ENCODE peak calls at places on chromosomes 12 and 14, in ten cellular contexts. P is psoas muscle, S is H9, F is fibroblast of lung, X is GM23248, D is adrenal gland, A is foreskin keratinocyte, J is OCI-LY7, K is spleen, U is PC-3. Y is an unnamed sample. For H3K4me1, the result is how much of the 10 kb centered on the place peaks cover.

GRCh38 chr12:107014050-107014449 is 27.1 kb upstream of the MTERF2 start:
- DNase-seq in S (peak), F (no peak), D (no peak), X (peak), A (peak), K (no peak), P (no peak), J (peak), U (peak), Y (no peak)

GRCh38 chr12:76915381-76916169 is 36.8 kb upstream of the CSRP2 start:
- DNase-seq in U (peak), J (no peak), F (no peak), S (no peak), P (no peak), D (no peak), A (no peak), X (peak), K (no peak), Y (no peak)

GRCh38 chr12:104280703-104281458 is 22.7 kb upstream of the EID3 start:
- DNase-seq in K (no peak), F (peak), J (no peak), U (peak), P (no peak), A (peak), D (no peak), X (peak), S (no peak), Y (no peak)

GRCh38 chr14:59632381-59632780 is 55.8 kb upstream of the CCDC175 start:
- DNase-seq in K (no peak), P (no peak), S (peak), X (peak), F (peak), D (no peak), U (peak), A (no peak), J (peak), Y (peak)

GRCh38 chr12:65566776-65567175 is 257.5 kb upstream of the HMGA2 start:
- DNase-seq in D (no peak), F (peak), U (no peak), X (peak), S (no peak), A (no peak), K (no peak), J (no peak), P (no peak), Y (no peak)

GRCh38 chr14:57749267-57749666 is 116.6 kb downstream of the SLC35F4 start:
- DNase-seq in J (no peak), U (peak), A (peak), D (no peak), X (peak), K (no peak), P (no peak), F (peak), S (no peak), Y (no peak)

GRCh38 chr12:94326727-94327126 is 132.9 kb downstream of the CEP83 start:
- DNase-seq in P (no peak), S (no peak), F (peak), D (no peak), U (peak), A (peak), J (no peak), X (peak), K (no peak), Y (no peak)

GRCh38 chr12:101924647-101925046 is 47.3 kb downstream of the DRAM1 start:
- DNase-seq in A (no peak), J (no peak), S (no peak), P (no peak), K (no peak), D (no peak), F (no peak), U (peak), X (peak), Y (no peak)

GRCh38 chr14:68711551-68712437 is 81.1 kb downstream of the ZFP36L1 start:
- DNase-seq in A (no peak), P (no peak), K (no peak), J (no peak), F (no peak), U (no peak), X (no peak), D (no peak), S (peak), Y (no peak)

GRCh38 chr12:70379856-70380255 is 13.8 kb downstream of the KCNMB4 start:
- DNase-seq in X (no peak), S (no peak), K (no peak), P (no peak), D (no peak), F (no peak), J (no peak), A (no peak), U (no peak), Y (no peak)

GRCh38 chr12:103886398-103886797 is 43.8 kb upstream of the HSP90B1 start:
- DNase-seq in K (no peak), U (no peak), P (no peak), X (no peak), J (no peak), D (no peak), F (no peak), A (no peak), S (no peak), Y (no peak)

GRCh38 chr14:72607386-72608125 is 286.3 kb downstream of the DPF3 start:
- DNase-seq in K (no peak), P (no peak), F (peak), U (no peak), A (no peak), X (peak), J (no peak), D (no peak), S (no peak), Y (no peak)

GRCh38 chr14:90446405-90446804 is 49.6 kb downstream of the CALM1 start:
- DNase-seq in X (no peak), F (no peak), S (no peak), D (no peak), U (no peak), K (peak), J (no peak), P (no peak), A (no peak), Y (no peak)

GRCh38 chr12:24931666-24932405 is 17.1 kb downstream of the BCAT1 start:
- DNase-seq in S (no peak), X (peak), D (no peak), F (peak), U (no peak), A (no peak), K (no peak), P (no peak), J (peak), Y (no peak)

GRCh38 chr12:121538699-121539061 is 42.1 kb downstream of the KDM2B start:
- DNase-seq in D (no peak), S (peak), K (no peak), P (no peak), A (no peak), F (peak), X (peak), J (peak), U (peak), Y (no peak)

GRCh38 chr14:89219056-89219455 is 198.0 kb downstream of the FOXN3 start:
- DNase-seq in F (no peak), X (no peak), U (no peak), D (no peak), P (no peak), S (no peak), J (no peak), A (no peak), K (no peak), Y (no peak)

GRCh38 chr14:75881986-75882385 is 99.8 kb downstream of the TGFB3 start:
- DNase-seq in U (no peak), D (no peak), P (no peak), K (no peak), A (no peak), J (no peak), S (no peak), X (peak), F (no peak), Y (no peak)

GRCh38 chr12:103969391-103969790 is 3.7 kb downstream of the TDG start:
- DNase-seq in U (peak), S (no peak), F (peak), P (no peak), X (peak), A (no peak), K (no peak), D (no peak), J (no peak), Y (no peak)

GRCh38 chr14:105364100-105364708 is 34.1 kb upstream of the TEX22 start:
- DNase-seq in F (peak), K (no peak), A (peak), P (no peak), S (no peak), D (no peak), X (peak), J (no peak), U (no peak), Y (no peak)

GRCh38 chr12:31491819-31492598 is 98.9 kb downstream of the DENND5B start:
- DNase-seq in F (peak), A (peak), D (peak), U (peak), P (no peak), J (no peak), K (no peak), X (peak), S (no peak), Y (no peak)

GRCh38 chr14:95994593-95994928 is 44.6 kb upstream of the C14orf132 start:
- DNase-seq in J (no peak), F (no peak), S (no peak), U (no peak), D (no peak), P (no peak), X (no peak), K (no peak), A (no peak), Y (no peak)

GRCh38 chr14:64828096-64828495 is 51.6 kb downstream of the SPTB start:
- DNase-seq in S (no peak), F (no peak), X (no peak), J (no peak), A (no peak), D (no peak), K (no peak), U (no peak), P (no peak), Y (no peak)

GRCh38 chr14:21098134-21098891 is at the start of gene ZNF219:
- DNase-seq in P (peak), X (peak), J (peak), K (peak), D (peak), U (peak), A (peak), F (peak), S (peak), Y (peak)

GRCh38 chr12:903055-903454 is 46.4 kb downstream of the RAD52 start:
- DNase-seq in A (no peak), F (no peak), P (no peak), X (no peak), D (no peak), S (no peak), J (no peak), U (no peak), K (no peak), Y (no peak)

GRCh38 chr12:51913071-51914033 is 6.0 kb downstream of the ACVRL1 start:
- DNase-seq in D (peak), K (no peak), X (no peak), S (peak), F (no peak), P (no peak), J (no peak), U (no peak), A (no peak), Y (no peak)

GRCh38 chr12:118061011-118061875 is at the start of gene WSB2:
- DNase-seq in S (peak), D (peak), X (peak), F (peak), K (peak), J (peak), A (no peak), P (peak), U (peak), Y (peak)

GRCh38 chr14:73888971-73889370 is 2.3 kb downstream of the ZNF410 start:
- DNase-seq in X (peak), J (no peak), U (peak), D (no peak), A (peak), P (no peak), F (peak), S (no peak), K (no peak), Y (no peak)

GRCh38 chr12:69266045-69266635 is 26.8 kb downstream of the CPSF6 start:
- DNase-seq in A (peak), P (no peak), D (no peak), F (peak), S (no peak), X (peak), K (no peak), J (no peak), U (peak), Y (no peak)

GRCh38 chr12:57755454-57756372 is 810 bp downstream of the MARCHF9 start:
- DNase-seq in D (no peak), A (no peak), K (peak), P (peak), F (no peak), X (peak), S (no peak), J (peak), U (peak), Y (peak)

GRCh38 chr14:45970589-45970988 is 681.0 kb downstream of the RPL10L start:
- DNase-seq in J (no peak), X (no peak), S (no peak), D (no peak), K (no peak), U (peak), P (no peak), A (peak), F (no peak), Y (no peak)

GRCh38 chr14:101235042-101235871 is 326.0 kb upstream of the DIO3 start:
- DNase-seq in J (peak), P (peak), D (peak), A (no peak), U (peak), X (peak), S (peak), K (no peak), F (peak), Y (peak)

GRCh38 chr12:58967551-58967950 is 47.2 kb upstream of the LRIG3 start:
- DNase-seq in K (no peak), X (peak), U (no peak), J (no peak), S (no peak), F (peak), D (no peak), P (no peak), A (no peak), Y (no peak)

GRCh38 chr12:76144253-76144564 is 59.7 kb upstream of the NAP1L1 start:
- DNase-seq in D (no peak), F (peak), S (no peak), X (peak), K (no peak), U (peak), A (no peak), J (no peak), P (no peak), Y (no peak)

GRCh38 chr14:86779416-86779815 is 1213.6 kb downstream of the GALC start:
- DNase-seq in X (no peak), D (no peak), J (no peak), U (peak), F (peak), S (no peak), P (no peak), K (no peak), A (peak), Y (no peak)

GRCh38 chr12:74889563-74890236 is 319.9 kb downstream of the KCNC2 start:
- DNase-seq in S (no peak), U (peak), J (no peak), K (no peak), A (peak), D (no peak), X (peak), P (no peak), F (peak), Y (no peak)

GRCh38 chr12:112839386-112839972 is 47.9 kb downstream of the RPH3A start:
- DNase-seq in S (no peak), P (no peak), K (no peak), A (peak), X (peak), D (no peak), J (no peak), F (peak), U (peak), Y (no peak)

GRCh38 chr12:119071176-119071575 is 89.8 kb downstream of the SRRM4 start:
- DNase-seq in K (no peak), X (no peak), U (no peak), S (no peak), P (no peak), A (no peak), F (no peak), J (no peak), D (no peak), Y (no peak)

GRCh38 chr12:106582661-106583577 is at the start of gene RFX4:
- DNase-seq in U (no peak), P (no peak), J (no peak), F (no peak), X (no peak), A (no peak), D (no peak), K (no peak), S (peak), Y (peak)

GRCh38 chr12:42143401-42144173 is 1.1 kb downstream of the GXYLT1 start:
- DNase-seq in P (no peak), S (no peak), J (peak), D (no peak), F (peak), K (no peak), A (no peak), X (peak), U (peak), Y (peak)

GRCh38 chr14:65134651-65135579 is 32.6 kb upstream of the MAX start:
- DNase-seq in P (no peak), U (no peak), K (no peak), S (no peak), X (peak), D (no peak), J (no peak), A (no peak), F (peak), Y (no peak)

GRCh38 chr12:124555168-124555928 is 12.1 kb downstream of the NCOR2 start:
- DNase-seq in F (no peak), D (no peak), J (no peak), S (no peak), A (no peak), P (no peak), K (peak), U (no peak), X (no peak), Y (no peak)
- H3K4me1 ChIP-seq in F (under half), D (half or more), J (under half), S (under half), A (under half), P (half or more), K (half or more), U (under half), X (under half), Y (under half)

DNA sequence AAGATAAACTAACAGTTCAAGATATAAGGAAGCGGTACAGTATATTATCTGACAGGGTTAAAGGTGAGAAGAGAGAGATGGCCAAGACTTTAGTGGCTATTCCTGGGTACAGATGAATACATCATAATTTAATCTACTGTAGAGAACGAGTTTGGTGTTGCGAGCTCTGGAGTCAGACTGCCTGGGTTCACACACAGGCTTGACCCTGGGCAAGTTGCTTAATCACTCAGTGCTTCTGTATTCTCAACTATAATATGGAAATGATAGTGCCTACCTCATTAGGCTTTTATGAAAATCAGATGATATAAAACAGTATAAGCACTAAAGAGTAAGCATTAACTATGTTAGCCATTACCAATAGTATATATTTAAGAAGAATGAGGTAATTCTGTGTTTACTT is 3.5 kb downstream of the PPM1H start:
- DNase-seq in D (no peak), K (no peak), F (no peak), J (no peak), U (no peak), X (no peak), S (no peak), P (no peak), A (no peak), Y (no peak)
- H3K27ac ChIP-seq in D (no peak), K (no peak), F (no peak), J (no peak), U (no peak), X (no peak), S (no peak), P (no peak), A (no peak), Y (no peak)

GRCh38 chr12:131187602-131188001 is 233.9 kb downstream of the ADGRD1 start:
- DNase-seq in F (no peak), A (no peak), J (no peak), X (no peak), D (no peak), S (no peak), P (no peak), K (no peak), U (no peak), Y (no peak)
- H3K4me1 ChIP-seq in F (under half), A (under half), J (under half), X (under half), D (under half), S (under half), P (under half), K (under half), U (under half), Y (under half)

DNA sequence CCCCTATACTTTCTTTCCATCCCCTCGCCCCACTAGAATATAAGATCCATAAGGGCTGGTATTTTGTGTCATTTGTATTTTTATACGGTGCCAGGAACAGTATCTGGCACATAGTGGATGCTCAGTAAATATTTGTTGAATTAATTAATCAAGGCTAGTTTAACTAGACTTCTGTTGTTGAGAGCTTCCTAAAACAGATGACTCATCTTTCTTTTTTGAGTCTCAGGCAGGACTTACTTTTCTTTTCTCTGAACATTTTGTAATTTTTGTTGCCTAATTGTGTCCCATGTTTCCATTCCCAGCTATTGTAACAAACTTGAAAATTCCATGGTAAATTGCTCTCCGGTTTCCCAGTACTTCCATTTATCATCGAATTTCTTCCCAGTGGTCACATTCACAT is 16.7 kb downstream of the STK38L start:
- DNase-seq in D (no peak), S (no peak), P (no peak), A (no peak), U (peak), F (peak), X (peak), J (no peak), K (no peak), Y (no peak)
- H3K27ac ChIP-seq in D (peak), S (no peak), P (no peak), A (no peak), U (peak), F (no peak), X (peak), J (no peak), K (no peak), Y (no peak)

GRCh38 chr12:6929806-6930452 is 2.2 kb downstream of the ATN1 start:
- DNase-seq in J (no peak), U (no peak), X (no peak), S (no peak), P (no peak), K (peak), D (no peak), F (no peak), A (no peak), Y (no peak)
- H3K4me1 ChIP-seq in J (under half), U (under half), X (under half), S (under half), P (under half), K (half or more), D (half or more), F (under half), A (under half), Y (under half)

GRCh38 chr14:102510616-102511520 is 1.3 kb upstream of the ANKRD9 start:
- DNase-seq in D (no peak), X (no peak), K (no peak), F (no peak), U (peak), J (peak), A (no peak), P (no peak), S (peak), Y (peak)
- H3K27ac ChIP-seq in D (no peak), X (no peak), K (no peak), F (no peak), U (no peak), J (no peak), A (no peak), P (peak), S (no peak), Y (no peak)